ENCODE peak calls at places on chromosome 18, in ten cellular contexts. O, D, S, B, P, C, Z, V, R and F are unnamed samples.

GRCh38 chr18:38397094-38397493 is 831.5 kb upstream of the CELF4 start:
- DNase-seq in B (no peak), Z (no peak), O (no peak), V (no peak), R (no peak), C (no peak), D (no peak), P (no peak), S (no peak), F (no peak)

GRCh38 chr18:2139676-2140075 is 431.6 kb downstream of the METTL4 start:
- DNase-seq in C (peak; percentile 78), D (peak; percentile 66), S (no peak), P (no peak), V (no peak), O (no peak), B (no peak), Z (no peak), R (peak; percentile 84), F (no peak)

GRCh38 chr18:45634454-45634853 is 19.2 kb downstream of the SLC14A2 start:
- DNase-seq in R (no peak), V (no peak), S (no peak), C (no peak), O (no peak), B (no peak), Z (no peak), P (no peak), D (no peak), F (no peak)

GRCh38 chr18:32289480-32290075 is 99.7 kb downstream of the MEP1B start:
- DNase-seq in P (no peak), C (peak; percentile 16), R (peak; percentile 91), D (peak; percentile 33), S (no peak), Z (no peak), O (peak; percentile 72), B (no peak), V (peak; percentile 74), F (no peak)

GRCh38 chr18:48926420-48926857 is 24.3 kb downstream of the SMAD7 start:
- DNase-seq in D (no peak), S (no peak), O (no peak), R (no peak), B (no peak), V (no peak), P (no peak), C (no peak), Z (no peak), F (no peak)

GRCh38 chr18:23799540-23799939 is 110.3 kb downstream of the LAMA3 start:
- DNase-seq in C (no peak), R (peak; percentile 57), B (no peak), O (no peak), V (no peak), P (no peak), S (no peak), Z (no peak), D (no peak), F (peak; percentile 13)

GRCh38 chr18:76441002-76441667 is 53.9 kb downstream of the ZNF516 start:
- DNase-seq in V (no peak), S (no peak), Z (peak; percentile 51), P (no peak), O (no peak), D (no peak), C (no peak), R (no peak), B (no peak), F (no peak)

GRCh38 chr18:1191341-1191740 is 286.7 kb downstream of the ADCYAP1 start:
- DNase-seq in B (no peak), V (no peak), P (no peak), D (no peak), C (no peak), S (no peak), O (no peak), Z (no peak), R (no peak), F (no peak)

GRCh38 chr18:35950628-35950982 is 21.9 kb upstream of the RMP24 start:
- DNase-seq in S (no peak), B (no peak), P (no peak), O (no peak), V (no peak), R (no peak), Z (no peak), D (no peak), C (no peak), F (no peak)